ENCODE peak calls at places on chromosomes 12 and 14, in four cellular contexts. F is T-helper 9 cell, V is activated T-cell treated with anti-CD3 and anti-CD28 coated beads for 1 hour, H is lung. U is an unnamed sample.

GRCh38 chr12:2306012-2306411 is 253.2 kb downstream of the CACNA1C start:
- DNase-seq in F (no peak), H (no peak), V (no peak), U (no peak)

GRCh38 chr14:61322799-61323290 is 1.5 kb downstream of the PRKCH start:
- DNase-seq in F (no peak), V (no peak), H (peak), U (no peak)

GRCh38 chr12:726281-727140 is 25.9 kb upstream of the WNK1 start:
- DNase-seq in V (no peak), H (no peak), F (no peak), U (peak)

GRCh38 chr12:132247718-132248438 is 81.5 kb downstream of the GALNT9 start:
- DNase-seq in H (no peak), V (no peak), F (no peak), U (no peak)

GRCh38 chr14:104726600-104727451 is 2.8 kb downstream of the ADSS1 start:
- DNase-seq in V (no peak), F (no peak), H (no peak), U (no peak)

GRCh38 chr12:51862947-51863346 is 14.4 kb upstream of the FIGNL2 start:
- DNase-seq in F (no peak), H (no peak), V (no peak), U (no peak)

GRCh38 chr14:60085693-60086092 is 6.0 kb upstream of the PCNX4 start:
- DNase-seq in V (no peak), F (no peak), H (no peak), U (no peak)

GRCh38 chr14:54332490-54332889 is 64.3 kb upstream of the CDKN3 start:
- DNase-seq in F (no peak), H (no peak), V (no peak), U (no peak)

GRCh38 chr12:80837342-80837978 is 100.3 kb downstream of the LIN7A start:
- DNase-seq in F (no peak), V (no peak), H (no peak), U (peak)

GRCh38 chr12:132102297-132102696 is 41.8 kb downstream of the DDX51 start:
- DNase-seq in F (no peak), V (no peak), H (no peak), U (no peak)

GRCh38 chr14:61479746-61480502 is 158.5 kb downstream of the PRKCH start:
- DNase-seq in F (no peak), V (no peak), H (no peak), U (no peak)

GRCh38 chr14:52272375-52272774 is 4.9 kb downstream of the PTGDR start:
- DNase-seq in F (no peak), V (no peak), H (no peak), U (no peak)

GRCh38 chr12:52924764-52925716 is 20.2 kb upstream of the KRT8 start:
- DNase-seq in F (no peak), V (no peak), H (no peak), U (no peak)

GRCh38 chr12:120719072-120719471 is 6.6 kb upstream of the ACADS start:
- DNase-seq in H (no peak), F (no peak), V (no peak), U (no peak)

GRCh38 chr12:52896190-52897100 is 8.4 kb downstream of the KRT8 start:
- DNase-seq in V (no peak), F (no peak), H (no peak), U (no peak)

GRCh38 chr14:68604822-68605221 is 188.0 kb downstream of the ZFP36L1 start:
- DNase-seq in H (no peak), F (no peak), V (no peak), U (no peak)

GRCh38 chr12:49923035-49923644 is 19.4 kb upstream of the FAIM2 start:
- DNase-seq in V (no peak), F (no peak), H (no peak), U (no peak)

GRCh38 chr12:12804432-12804886 is 8.7 kb upstream of the DDX47 start:
- DNase-seq in V (no peak), H (no peak), F (no peak), U (no peak)